ENCODE peak calls at places on chromosome 1, in eight cellular contexts. N is A549, B is IMR-90, W is WTC11, C is SK-N-SH, U is H1, Y is HepG2, S is GM12878. F is an unnamed sample.

GRCh38 chr1:111084999-111085398 is 54.9 kb downstream of the DRAM2 start:
- DNase-seq in N (no peak), B (no peak), W (no peak), C (no peak), U (no peak), Y (no peak), S (no peak), F (no peak)

GRCh38 chr1:193417420-193417819 is 231.0 kb upstream of the B3GALT2 start:
- DNase-seq in N (peak; percentile 11), B (peak; percentile 27), W (no peak), C (no peak), U (no peak), Y (no peak), S (no peak), F (no peak)

GRCh38 chr1:3336641-3337621 is 117.5 kb upstream of the ARHGEF16 start:
- DNase-seq in N (no peak), B (no peak), W (no peak), C (no peak), U (no peak), Y (no peak), S (no peak), F (no peak)

GRCh38 chr1:179128520-179128919 is 46.6 kb downstream of the TOR3A start:
- DNase-seq in N (no peak), B (no peak), W (no peak), C (no peak), U (no peak), Y (no peak), S (no peak), F (no peak)

GRCh38 chr1:7679873-7680790 is 91.0 kb upstream of the VAMP3 start:
- DNase-seq in N (peak; percentile 21), B (peak; percentile 13), W (peak; percentile 50), C (peak; percentile 93), U (no peak), Y (no peak), S (no peak), F (peak; percentile 46)

GRCh38 chr1:95941121-95941798 is 707.2 kb downstream of the RWDD3 start:
- DNase-seq in N (no peak), B (no peak), W (no peak), C (no peak), U (no peak), Y (no peak), S (no peak), F (no peak)

GRCh38 chr1:9110669-9111356 is 18.1 kb downstream of the GPR157 start:
- DNase-seq in N (peak; percentile 93), B (peak; percentile 87), W (peak; percentile 98), C (peak; percentile 87), U (peak; percentile 94), Y (peak; percentile 85), S (no peak), F (peak; percentile 85)

GRCh38 chr1:39609618-39610331 is 29.7 kb downstream of the HEYL start:
- DNase-seq in N (peak; percentile 69), B (no peak), W (peak; percentile 96), C (peak; percentile 65), U (peak; percentile 58), Y (peak; percentile 66), S (no peak), F (peak; percentile 64)

GRCh38 chr1:94927405-94928175 is 680 bp upstream of the CNN3 start:
- DNase-seq in N (peak; percentile 27), B (peak; percentile 67), W (no peak), C (peak; percentile 26), U (peak; percentile 23), Y (peak; percentile 59), S (no peak), F (no peak)
- TF ChIP-seq USF2 in N (no peak), B (peak; percentile 57), W (no peak), C (no peak), U (no peak), Y (peak; percentile 38), S (no peak), F (no peak)

GRCh38 chr1:160549665-160550006 is 26.6 kb upstream of the SLAMF6 start:
- DNase-seq in N (no peak), B (no peak), W (no peak), C (no peak), U (no peak), Y (no peak), S (no peak), F (no peak)

GRCh38 chr1:160548960-160549664 is 26.1 kb upstream of the SLAMF6 start:
- DNase-seq in N (no peak), B (no peak), W (no peak), C (no peak), U (no peak), Y (no peak), S (peak; percentile 91), F (peak; percentile 59)

GRCh38 chr1:160552425-160552824 is 26.9 kb downstream of the CD84 start:
- DNase-seq in N (no peak), B (no peak), W (no peak), C (no peak), U (no peak), Y (no peak), S (no peak), F (no peak)

GRCh38 chr1:160548183-160548582 is 25.1 kb upstream of the SLAMF6 start:
- DNase-seq in N (no peak), B (no peak), W (no peak), C (no peak), U (no peak), Y (no peak), S (peak; percentile 97), F (no peak)

DNA sequence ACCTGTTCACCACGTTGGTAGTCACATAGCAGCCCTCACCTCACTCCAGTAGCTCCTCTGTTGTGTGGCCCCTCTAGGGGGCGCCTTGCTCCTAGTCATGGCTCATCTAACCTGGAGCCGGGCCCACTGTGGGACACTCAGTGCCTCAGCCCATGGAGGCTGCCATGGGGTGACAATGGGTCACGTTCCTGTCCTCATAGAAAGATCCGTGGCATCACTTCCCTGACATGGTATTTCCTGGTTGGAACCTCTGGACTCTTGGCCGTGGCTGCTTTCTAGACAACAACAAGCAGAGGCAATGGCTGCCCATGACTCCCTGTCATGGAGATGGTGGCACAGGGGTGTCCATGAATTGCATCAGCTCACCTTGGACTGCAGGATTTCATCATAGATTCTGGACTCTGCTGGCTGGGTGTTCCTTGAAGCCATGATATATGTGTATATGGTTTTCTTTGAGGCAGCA is 27.5 kb upstream of the SLAMF6 start:
- DNase-seq in N (no peak), B (no peak), W (peak; percentile 78), C (no peak), U (peak; percentile 17), Y (no peak), S (no peak), F (peak; percentile 35)
- TF ChIP-seq USF2 in N (no peak), B (no peak), W (no peak), C (no peak), U (no peak), Y (no peak), S (no peak), F (no peak)

DNA sequence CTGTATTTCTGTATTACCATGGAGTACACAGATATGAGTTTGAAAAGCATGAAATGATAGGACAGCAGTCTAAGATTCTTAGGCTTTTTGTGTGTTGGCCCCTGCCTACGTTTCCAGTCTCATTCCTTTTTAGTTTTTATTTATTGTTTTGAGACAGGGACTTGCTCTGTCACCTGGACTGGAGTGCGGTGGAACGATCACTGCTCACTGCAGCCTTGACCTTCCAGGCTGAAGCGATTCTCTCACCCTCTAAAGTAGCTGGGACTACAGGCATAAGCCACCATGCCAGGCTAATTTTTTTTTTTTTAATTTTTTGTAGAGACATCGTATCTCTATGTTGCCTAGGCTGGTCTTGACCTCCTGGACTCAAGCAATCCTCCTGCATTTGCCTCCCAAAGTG is 3.8 kb downstream of the RAVER2 start:
- DNase-seq in N (no peak), B (no peak), W (no peak), C (no peak), U (no peak), Y (no peak), S (no peak), F (no peak)
- TF ChIP-seq USF2 in N (no peak), B (no peak), W (no peak), C (no peak), U (no peak), Y (no peak), S (no peak), F (no peak)

GRCh38 chr1:57637155-57637554 is 213.3 kb upstream of the DAB1 start:
- DNase-seq in N (no peak), B (peak; percentile 40), W (no peak), C (no peak), U (no peak), Y (no peak), S (no peak), F (no peak)
- TF ChIP-seq USF2 in N (no peak), B (no peak), W (no peak), C (no peak), U (no peak), Y (no peak), S (no peak), F (no peak)

GRCh38 chr1:1080951-1081310 is 6.8 kb upstream of the RNF223 start:
- DNase-seq in N (no peak), B (no peak), W (peak; percentile 27), C (peak; percentile 74), U (no peak), Y (no peak), S (no peak), F (peak; percentile 41)

GRCh38 chr1:1082239-1083180 is 8.4 kb upstream of the RNF223 start:
- DNase-seq in N (no peak), B (no peak), W (no peak), C (peak; percentile 24), U (no peak), Y (no peak), S (no peak), F (no peak)

GRCh38 chr1:1080122-1080753 is 6.1 kb upstream of the RNF223 start:
- DNase-seq in N (peak; percentile 89), B (peak; percentile 33), W (peak; percentile 76), C (peak; percentile 94), U (no peak), Y (peak; percentile 45), S (no peak), F (peak; percentile 74)

GRCh38 chr1:1083181-1084027 is 9.3 kb upstream of the RNF223 start:
- DNase-seq in N (no peak), B (no peak), W (no peak), C (no peak), U (no peak), Y (no peak), S (no peak), F (no peak)

GRCh38 chr1:1081311-1082238 is 7.5 kb upstream of the RNF223 start:
- DNase-seq in N (no peak), B (no peak), W (no peak), C (peak; percentile 21), U (no peak), Y (no peak), S (no peak), F (no peak)
- TF ChIP-seq USF2 in N (no peak), B (no peak), W (no peak), C (no peak), U (no peak), Y (no peak), S (no peak), F (no peak)

F was measured in K562.